ENCODE peak calls at places on chromosomes 11 and 22, in four cellular contexts. B is H1, Z is IMR-90, N is neuronal stem cell. T is an unnamed sample.

GRCh38 chr22:50545522-50546325 is at the start of gene KLHDC7B:
- DNase-seq in B (no peak), Z (peak; percentile 35), N (no peak), T (peak; percentile 55)

GRCh38 chr11:113313601-113314000 is 782 bp upstream of the TTC12 start:
- DNase-seq in B (no peak), Z (peak; percentile 8), N (no peak), T (no peak)

GRCh38 chr11:46912526-46913150 is 5.7 kb downstream of the LRP4 start:
- DNase-seq in B (peak; percentile 70), Z (no peak), N (peak; percentile 62), T (peak; percentile 48)

GRCh38 chr11:1345752-1346513 is 36.5 kb upstream of the TOLLIP start:
- DNase-seq in B (no peak), Z (no peak), N (no peak), T (no peak)

GRCh38 chr11:15688351-15688792 is 573.6 kb downstream of the INSC start:
- DNase-seq in B (no peak), Z (peak; percentile 68), N (no peak), T (peak; percentile 31)

GRCh38 chr11:33899383-33900037 is 7.6 kb upstream of the LMO2 start:
- DNase-seq in B (no peak), Z (peak; percentile 66), N (no peak), T (peak; percentile 77)

GRCh38 chr22:23182289-23183106 is 2.2 kb downstream of the BCR start:
- DNase-seq in B (no peak), Z (peak; percentile 19), N (no peak), T (peak; percentile 37)

GRCh38 chr22:27139935-27140493 is 482.6 kb downstream of the MIAT start:
- DNase-seq in B (no peak), Z (peak; percentile 83), N (no peak), T (peak; percentile 94)

GRCh38 chr22:18001040-18001893 is 23.1 kb downstream of the MICAL3 start:
- DNase-seq in B (peak; percentile 89), Z (peak; percentile 99), N (peak; percentile 98), T (peak; percentile 99)

GRCh38 chr11:45801723-45802315 is 3.1 kb upstream of the SLC35C1 start:
- DNase-seq in B (no peak), Z (no peak), N (no peak), T (no peak)

GRCh38 chr11:102047305-102047924 is at the start of gene CFAP300:
- DNase-seq in B (peak; percentile 15), Z (peak; percentile 33), N (peak; percentile 55), T (peak; percentile 81)

GRCh38 chr11:119155733-119156492 is 7.1 kb downstream of the ABCG4 start:
- DNase-seq in B (no peak), Z (no peak), N (no peak), T (no peak)

GRCh38 chr11:133029096-133029495 is 503.2 kb downstream of the OPCML start:
- DNase-seq in B (no peak), Z (no peak), N (no peak), T (no peak)

DNA sequence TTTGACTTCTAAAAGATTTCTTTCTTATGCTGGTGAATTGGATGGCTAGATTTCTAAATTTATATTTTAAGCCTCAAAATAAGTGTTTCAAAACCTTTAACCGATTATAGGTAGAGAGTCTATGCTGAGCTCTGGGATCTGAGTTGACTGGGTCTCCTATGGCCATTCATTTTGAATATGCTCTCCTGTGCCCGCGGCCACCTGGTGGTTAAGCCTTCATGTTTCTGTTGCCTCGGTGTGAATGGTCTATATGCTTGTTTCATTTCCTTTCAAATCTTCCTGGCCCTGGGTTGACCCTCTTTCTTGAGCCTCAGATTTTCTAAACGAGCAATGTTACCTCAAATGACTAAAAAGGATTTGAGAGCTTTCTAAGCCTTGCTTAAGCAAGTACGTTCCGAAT is 789.3 kb upstream of the KIRREL3 start:
- DNase-seq in B (no peak), Z (peak; percentile 1), N (peak; percentile 24), T (peak; percentile 4)
- H2BK15ac ChIP-seq in B (no peak overlapping the region), Z (no peak overlapping the region), N (no peak overlapping the region), T (no peak overlapping the region)

GRCh38 chr11:100692290-100692689 is 5.2 kb downstream of the ARHGAP42 start:
- DNase-seq in B (no peak), Z (no peak), N (no peak), T (no peak)
- H2BK15ac ChIP-seq in B (no peak overlapping the region), Z (no peak overlapping the region), N (no peak overlapping the region), T (no peak overlapping the region)

GRCh38 chr11:90135016-90135415 is 553 bp downstream of the NAALAD2 start:
- DNase-seq in B (no peak), Z (no peak), N (no peak), T (no peak)

GRCh38 chr11:90134420-90135003 is at the start of gene NAALAD2:
- DNase-seq in B (peak; percentile 65), Z (peak; percentile 9), N (peak; percentile 70), T (peak; percentile 68)

GRCh38 chr11:90133560-90134145 is 810 bp upstream of the NAALAD2 start:
- DNase-seq in B (no peak), Z (no peak), N (no peak), T (no peak)
- H2BK15ac ChIP-seq in B (no peak overlapping the region), Z (no peak overlapping the region), N (no peak overlapping the region), T (no peak overlapping the region)

GRCh38 chr22:35378547-35379078 is 2.3 kb upstream of the HMOX1 start:
- DNase-seq in B (no peak), Z (no peak), N (no peak), T (no peak)
- H2BK15ac ChIP-seq in B (no peak overlapping the region), Z (peak overlapping the region; percentile 86), N (no peak overlapping the region), T (no peak overlapping the region)